ENCODE peak calls at places on chromosomes 13 and 19, in six cellular contexts. C is neuronal stem cell; S is ascending aorta; H is ovary; N is mesendoderm; O is CD4-positive, CD25-positive, alpha-beta regulatory T cell. F is an unnamed sample.

GRCh38 chr13:23707674-23708073 is 137.5 kb downstream of the TNFRSF19 start:
- DNase-seq in C (no peak), S (no peak), H (no peak), N (peak; percentile 21), O (no peak), F (no peak)

GRCh38 chr13:73140804-73141203 is 82.0 kb downstream of the KLF5 start:
- DNase-seq in C (peak; percentile 6), S (no peak), H (no peak), N (no peak), O (no peak), F (no peak)

GRCh38 chr13:101955764-101956163 is 446.1 kb downstream of the FGF14 start:
- DNase-seq in C (no peak), S (no peak), H (no peak), N (no peak), O (no peak), F (no peak)

GRCh38 chr13:110106726-110107125 is 200.2 kb downstream of the COL4A1 start:
- DNase-seq in C (no peak), S (no peak), H (no peak), N (no peak), O (no peak), F (no peak)

GRCh38 chr13:107351305-107351704 is 783.4 kb upstream of the ARGLU1 start:
- DNase-seq in C (no peak), S (no peak), H (no peak), N (peak; percentile 98), O (no peak), F (no peak)

GRCh38 chr13:82800391-82800790 is 1081.9 kb downstream of the SLITRK1 start:
- DNase-seq in C (no peak), S (no peak), H (no peak), N (no peak), O (no peak), F (no peak)

GRCh38 chr13:35693142-35693784 is 216.8 kb upstream of the MAB21L1 start:
- DNase-seq in C (no peak), S (no peak), H (no peak), N (no peak), O (no peak), F (no peak)

GRCh38 chr19:35490364-35490763 is at the start of gene KRTDAP:
- DNase-seq in C (no peak), S (no peak), H (no peak), N (no peak), O (no peak), F (no peak)

GRCh38 chr19:45577111-45577905 is 7.3 kb downstream of the OPA3 start:
- DNase-seq in C (no peak), S (no peak), H (peak; percentile 40), N (peak; percentile 45), O (no peak), F (no peak)

GRCh38 chr19:3721131-3721899 is 13.1 kb downstream of the TJP3 start:
- DNase-seq in C (peak; percentile 95), S (peak; percentile 85), H (peak; percentile 55), N (peak; percentile 96), O (peak; percentile 83), F (peak; percentile 81)

GRCh38 chr19:19064811-19065745 is 1.3 kb downstream of the SLC25A42 start:
- DNase-seq in C (no peak), S (no peak), H (no peak), N (no peak), O (no peak), F (no peak)

GRCh38 chr13:21970172-21970571 is 299.3 kb downstream of the FGF9 start:
- DNase-seq in C (no peak), S (no peak), H (no peak), N (no peak), O (no peak), F (no peak)

GRCh38 chr13:42078113-42078769 is 29.8 kb downstream of the DGKH start:
- DNase-seq in C (no peak), S (no peak), H (no peak), N (peak; percentile 63), O (no peak), F (no peak)

GRCh38 chr13:106103779-106104178 is 431.7 kb downstream of the EFNB2 start:
- DNase-seq in C (no peak), S (no peak), H (no peak), N (peak; percentile 77), O (no peak), F (no peak)

GRCh38 chr19:10228925-10229324 is 2.2 kb downstream of the S1PR2 start:
- DNase-seq in C (no peak), S (no peak), H (peak; percentile 39), N (peak; percentile 80), O (peak; percentile 20), F (no peak)

GRCh38 chr19:2056810-2057192 is 5.8 kb upstream of the MKNK2 start:
- DNase-seq in C (no peak), S (no peak), H (peak; percentile 64), N (no peak), O (no peak), F (no peak)

GRCh38 chr19:2053601-2054389 is 2.8 kb upstream of the MKNK2 start:
- DNase-seq in C (no peak), S (no peak), H (peak; percentile 96), N (no peak), O (no peak), F (no peak)

GRCh38 chr19:2054763-2055162 is 3.7 kb upstream of the MKNK2 start:
- DNase-seq in C (no peak), S (no peak), H (peak; percentile 39), N (no peak), O (no peak), F (no peak)

GRCh38 chr19:2057484-2058469 is 6.7 kb upstream of the MKNK2 start:
- DNase-seq in C (no peak), S (no peak), H (no peak), N (no peak), O (no peak), F (no peak)

DNA sequence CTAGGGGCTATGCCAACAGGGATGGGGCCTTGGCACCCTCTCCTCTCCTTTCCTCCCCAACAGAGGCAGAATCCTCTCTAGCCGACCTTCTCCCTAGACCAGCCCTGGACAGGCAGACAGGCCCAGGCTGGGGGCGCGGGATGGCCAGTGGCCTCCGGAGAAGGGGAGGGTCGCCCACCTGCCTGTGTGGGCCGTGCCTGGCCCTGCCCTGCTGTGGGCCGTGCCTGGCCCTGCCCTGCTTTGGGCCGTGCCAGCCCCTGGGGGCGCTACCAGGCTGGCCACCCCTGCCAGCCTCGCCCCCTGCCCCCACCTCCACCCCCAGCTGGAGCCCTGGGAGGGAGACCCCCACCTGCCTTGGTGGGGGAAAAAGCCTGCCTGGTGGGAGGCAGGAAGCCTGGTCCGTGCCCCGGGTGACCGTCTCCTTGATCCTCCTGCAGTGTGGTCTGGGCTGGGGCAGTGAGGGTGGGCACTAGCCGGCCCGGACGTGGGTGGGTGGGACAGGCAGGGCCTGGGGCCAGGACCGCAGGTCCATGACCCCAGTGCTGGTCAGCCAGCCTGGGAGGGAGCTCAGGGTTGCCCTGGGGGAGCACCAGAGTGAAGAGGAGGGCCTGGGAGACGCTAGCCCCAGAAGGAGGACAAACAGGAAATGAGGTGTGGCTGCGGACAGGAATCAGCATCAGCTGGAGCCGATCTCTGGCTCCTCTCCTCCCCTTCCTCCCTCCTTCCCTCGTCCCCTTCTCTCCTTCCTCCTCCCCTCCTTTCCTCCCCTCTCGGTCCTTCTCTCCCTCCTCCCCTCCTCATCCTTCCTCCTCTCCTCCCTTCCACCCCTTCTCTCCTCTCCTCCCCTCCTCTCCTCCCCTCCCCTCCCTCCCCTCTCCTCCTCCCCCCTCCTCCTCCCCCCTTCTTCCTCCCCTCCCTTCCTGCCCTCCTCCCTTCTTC is 5.1 kb upstream of the MKNK2 start:
- DNase-seq in C (no peak), S (no peak), H (peak; percentile 88), N (peak; percentile 78), O (no peak), F (no peak)
- H3K4me1 ChIP-seq in C (peaks cover 28% of the 10 kb centered on the region), S (peaks cover 52% of the 10 kb centered on the region), H (peaks cover 35% of the 10 kb centered on the region), N (peaks cover 5% of the 10 kb centered on the region), O (peaks cover 73% of the 10 kb centered on the region), F (peaks cover 73% of the 10 kb centered on the region)

GRCh38 chr13:33232883-33233282 is 52.7 kb downstream of the STARD13 start:
- DNase-seq in C (no peak), S (no peak), H (no peak), N (no peak), O (no peak), F (no peak)
- H3K4me1 ChIP-seq in C (peaks cover 7% of the 10 kb centered on the region), S (peaks cover 38% of the 10 kb centered on the region), H (peaks cover 10% of the 10 kb centered on the region), N (peaks cover 8% of the 10 kb centered on the region), O (peaks cover 3% of the 10 kb centered on the region), F (no peaks in the 10 kb centered on the region)

GRCh38 chr19:43687660-43687997 is 17.7 kb upstream of the PLAUR start:
- DNase-seq in C (no peak), S (no peak), H (no peak), N (no peak), O (no peak), F (no peak)
- H3K4me1 ChIP-seq in C (peaks cover 16% of the 10 kb centered on the region), S (no peaks in the 10 kb centered on the region), H (no peaks in the 10 kb centered on the region), N (no peaks in the 10 kb centered on the region), O (no peaks in the 10 kb centered on the region), F (no peaks in the 10 kb centered on the region)

GRCh38 chr19:49216076-49216475 is 58.5 kb downstream of the TRPM4 start:
- DNase-seq in C (no peak), S (no peak), H (no peak), N (peak; percentile 14), O (no peak), F (no peak)
- H3K4me1 ChIP-seq in C (peaks cover 3% of the 10 kb centered on the region), S (no peaks in the 10 kb centered on the region), H (no peaks in the 10 kb centered on the region), N (no peaks in the 10 kb centered on the region), O (no peaks in the 10 kb centered on the region), F (peaks cover 3% of the 10 kb centered on the region)

GRCh38 chr19:15280915-15281683 is 48.9 kb upstream of the EPHX3 start:
- DNase-seq in C (peak; percentile 81), S (peak; percentile 84), H (peak; percentile 81), N (peak; percentile 66), O (no peak), F (no peak)

GRCh38 chr19:15283141-15283885 is 49.0 kb downstream of the BRD4 start:
- DNase-seq in C (no peak), S (peak; percentile 85), H (peak; percentile 40), N (peak; percentile 39), O (no peak), F (no peak)

GRCh38 chr19:15280048-15280725 is 47.9 kb upstream of the EPHX3 start:
- DNase-seq in C (no peak), S (no peak), H (no peak), N (peak; percentile 85), O (no peak), F (no peak)

GRCh38 chr19:15284091-15284490 is 48.2 kb downstream of the BRD4 start:
- DNase-seq in C (no peak), S (no peak), H (no peak), N (no peak), O (no peak), F (no peak)

GRCh38 chr19:15282311-15282705 is 50.0 kb downstream of the BRD4 start:
- DNase-seq in C (no peak), S (no peak), H (no peak), N (no peak), O (no peak), F (no peak)
- H3K4me1 ChIP-seq in C (peaks cover 40% of the 10 kb centered on the region), S (peaks cover 88% of the 10 kb centered on the region), H (peaks cover 54% of the 10 kb centered on the region), N (peaks cover 20% of the 10 kb centered on the region), O (peaks cover 84% of the 10 kb centered on the region), F (peaks cover 59% of the 10 kb centered on the region)

GRCh38 chr13:98536729-98537128 is 40.2 kb downstream of the STK24 start:
- DNase-seq in C (no peak), S (no peak), H (no peak), N (no peak), O (no peak), F (no peak)

GRCh38 chr13:98539655-98540054 is 37.3 kb downstream of the STK24 start:
- DNase-seq in C (no peak), S (no peak), H (no peak), N (no peak), O (no peak), F (no peak)

GRCh38 chr13:98537740-98538139 is 39.2 kb downstream of the STK24 start:
- DNase-seq in C (no peak), S (no peak), H (no peak), N (no peak), O (no peak), F (no peak)

GRCh38 chr13:98535501-98536357 is 41.2 kb downstream of the STK24 start:
- DNase-seq in C (no peak), S (peak; percentile 53), H (no peak), N (peak; percentile 69), O (no peak), F (no peak)

GRCh38 chr13:98537306-98537705 is 39.6 kb downstream of the STK24 start:
- DNase-seq in C (no peak), S (peak; percentile 49), H (no peak), N (no peak), O (no peak), F (no peak)
- H3K4me1 ChIP-seq in C (peaks cover 11% of the 10 kb centered on the region), S (peaks cover 5% of the 10 kb centered on the region), H (peaks cover 17% of the 10 kb centered on the region), N (peaks cover 2% of the 10 kb centered on the region), O (peaks cover 80% of the 10 kb centered on the region), F (peaks cover 58% of the 10 kb centered on the region)

F was measured in effector memory CD4-positive, alpha-beta T cell.